ENCODE peak calls at places on chromosomes 2 and 18, in six cellular contexts. X is Peyer's patch, E is transverse colon, U is astrocyte of the spinal cord, V is fibroblast of lung, T is BE2C. Q is an unnamed sample.

GRCh38 chr2:181465686-181466375 is 8.6 kb downstream of the ITGA4 start:
- DNase-seq in E (no peak), X (no peak), U (peak; percentile 62), T (no peak), V (peak; percentile 71), Q (no peak)

GRCh38 chr18:57352761-57353136 is 392 bp downstream of the ST8SIA3 start:
- DNase-seq in X (no peak), T (peak; percentile 54), E (no peak), V (no peak), U (no peak), Q (no peak)

GRCh38 chr2:567865-568638 is 109.2 kb downstream of the TMEM18 start:
- DNase-seq in U (peak; percentile 64), T (no peak), V (no peak), X (no peak), E (no peak), Q (no peak)

GRCh38 chr2:98114643-98115355 is 27.8 kb downstream of the VWA3B start:
- DNase-seq in E (peak; percentile 22), T (no peak), V (no peak), X (no peak), U (no peak), Q (no peak)

GRCh38 chr2:151071382-151071781 is 190.3 kb downstream of the RBM43 start:
- DNase-seq in E (no peak), U (peak; percentile 24), T (peak; percentile 27), X (no peak), V (peak; percentile 54), Q (no peak)

GRCh38 chr18:76923485-76924085 is 101.2 kb downstream of the ZNF236 start:
- DNase-seq in U (peak; percentile 22), T (peak; percentile 45), V (peak; percentile 2), X (no peak), E (peak; percentile 20), Q (no peak)

GRCh38 chr2:133422946-133423345 is 145.3 kb downstream of the NCKAP5 start:
- DNase-seq in U (peak; percentile 64), V (peak; percentile 79), T (no peak), E (no peak), X (no peak), Q (no peak)

GRCh38 chr2:122251153-122251552 is 495.7 kb downstream of the TSN start:
- DNase-seq in E (no peak), T (no peak), U (no peak), X (no peak), V (no peak), Q (no peak)

GRCh38 chr18:58360324-58360723 is 268.6 kb downstream of the ALPK2 start:
- DNase-seq in X (no peak), U (no peak), V (peak; percentile 19), T (no peak), E (no peak), Q (no peak)

GRCh38 chr2:234308073-234308813 is 188.6 kb downstream of the ARL4C start:
- DNase-seq in V (peak; percentile 72), E (no peak), T (no peak), U (peak; percentile 72), X (no peak), Q (no peak)

GRCh38 chr18:2410688-2411087 is 160.6 kb downstream of the METTL4 start:
- DNase-seq in V (peak; percentile 75), T (no peak), U (peak; percentile 59), X (no peak), E (no peak), Q (no peak)

GRCh38 chr2:11248-11941 is 34.9 kb downstream of the FAM110C start:
- DNase-seq in U (peak; percentile 55), T (peak; percentile 61), X (no peak), E (peak; percentile 54), V (peak; percentile 4), Q (no peak)

GRCh38 chr18:79151191-79151590 is 82.0 kb downstream of the ATP9B start:
- DNase-seq in E (no peak), X (no peak), T (no peak), V (no peak), U (no peak), Q (no peak)

GRCh38 chr18:72808688-72809087 is 59.1 kb downstream of the NETO1 start:
- DNase-seq in T (no peak), E (no peak), V (no peak), X (no peak), U (no peak), Q (no peak)

GRCh38 chr2:215638687-215639086 is 202.8 kb upstream of the FN1 start:
- DNase-seq in U (no peak), E (no peak), X (no peak), T (no peak), V (no peak), Q (no peak)

GRCh38 chr18:77138270-77138669 is 5.7 kb upstream of the MBP start:
- DNase-seq in U (no peak), X (no peak), T (no peak), V (no peak), E (no peak), Q (no peak)

GRCh38 chr2:110903548-110903947 is 171.2 kb downstream of the ACOXL start:
- DNase-seq in V (no peak), X (no peak), E (peak; percentile 83), U (no peak), T (peak; percentile 63), Q (no peak)

GRCh38 chr2:619964-620363 is 57.2 kb downstream of the TMEM18 start:
- DNase-seq in X (no peak), U (no peak), E (no peak), V (no peak), T (no peak), Q (no peak)

GRCh38 chr2:157838442-157839161 is 37.5 kb downstream of the ACVR1 start:
- DNase-seq in X (no peak), E (peak; percentile 44), V (peak; percentile 88), T (peak; percentile 44), U (peak; percentile 88), Q (no peak)

GRCh38 chr2:205177505-205177904 is 504.8 kb upstream of the NRP2 start:
- DNase-seq in V (no peak), X (no peak), E (no peak), U (no peak), T (no peak), Q (no peak)

GRCh38 chr2:42046819-42047487 is 868 bp upstream of the PKDCC start:
- DNase-seq in V (peak; percentile 29), T (peak; percentile 52), U (no peak), E (no peak), X (no peak), Q (no peak)

GRCh38 chr2:29663266-29663665 is 258.1 kb downstream of the ALK start:
- DNase-seq in X (no peak), V (peak; percentile 77), T (no peak), U (peak; percentile 76), E (no peak), Q (no peak)

GRCh38 chr2:71605173-71605641 is 151.8 kb downstream of the DYSF start:
- DNase-seq in X (peak; percentile 3), E (no peak), T (no peak), V (no peak), U (no peak), Q (peak; percentile 1)

GRCh38 chr2:58240595-58240937 is 559 bp downstream of the FANCL start:
- DNase-seq in X (no peak), V (no peak), U (peak; percentile 30), E (no peak), T (no peak), Q (no peak)

GRCh38 chr2:58239243-58239642 is 1.9 kb downstream of the FANCL start:
- DNase-seq in X (no peak), V (no peak), E (no peak), U (no peak), T (no peak), Q (no peak)

GRCh38 chr2:58237741-58238140 is 3.4 kb downstream of the FANCL start:
- DNase-seq in T (no peak), V (no peak), U (no peak), X (no peak), E (no peak), Q (no peak)

GRCh38 chr2:58235988-58236387 is 5.1 kb downstream of the FANCL start:
- DNase-seq in E (no peak), T (no peak), U (no peak), X (no peak), V (no peak), Q (no peak)

DNA sequence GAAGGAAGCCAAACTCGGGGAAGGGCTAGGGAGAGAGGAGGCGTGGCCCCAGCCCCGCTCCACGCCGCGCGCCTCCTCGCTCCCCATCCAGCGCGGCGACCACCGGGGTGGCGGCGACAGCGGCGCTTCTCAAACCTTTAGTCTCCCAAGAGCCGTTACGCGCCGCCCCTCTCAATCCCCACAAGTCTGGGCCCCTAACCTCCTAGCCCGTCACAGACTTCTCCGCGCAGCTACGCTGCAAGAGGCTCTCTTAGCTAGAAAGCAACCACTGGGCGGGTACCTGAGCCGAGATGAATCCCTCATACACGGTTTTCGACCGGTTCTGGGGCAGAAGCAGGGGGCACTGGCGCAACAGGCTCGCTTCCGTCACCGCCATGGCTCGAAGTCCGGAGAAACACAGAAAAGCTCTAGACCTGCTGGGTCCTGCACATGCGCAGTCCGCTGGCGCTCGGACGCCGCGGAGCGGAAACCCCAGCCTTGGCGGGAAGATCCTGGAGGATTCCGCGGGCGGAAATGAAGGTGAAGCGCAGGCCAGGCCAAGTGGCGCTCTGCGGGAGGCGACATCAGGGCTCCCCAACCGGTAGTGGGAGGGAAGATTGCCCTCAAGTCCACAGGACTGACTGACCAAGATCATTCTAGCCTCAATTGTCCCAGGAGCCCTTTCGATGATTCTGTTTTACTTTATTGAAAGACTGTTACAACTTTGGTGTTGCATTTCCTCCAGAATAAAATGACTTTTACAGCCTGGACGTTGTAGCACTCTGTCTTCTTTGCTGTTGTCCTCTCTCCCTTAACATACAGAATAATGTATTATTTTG is at the start of gene FANCL:
- DNase-seq in X (peak; percentile 73), T (peak; percentile 87), U (peak; percentile 85), V (peak; percentile 77), E (peak; percentile 93), Q (peak; percentile 57)
- TF ChIP-seq CTCF in X (no peak), T (no peak), U (peak; percentile 5), V (no peak), E (no peak), Q (no peak)

GRCh38 chr2:127090281-127091128 is 16.4 kb downstream of the BIN1 start:
- DNase-seq in T (no peak), V (no peak), E (no peak), U (no peak), X (no peak), Q (no peak)
- TF ChIP-seq CTCF in T (no peak), V (no peak), E (no peak), U (no peak), X (no peak), Q (no peak)

GRCh38 chr18:59988098-59988706 is 88.4 kb downstream of the PMAIP1 start:
- DNase-seq in U (peak; percentile 68), V (peak; percentile 58), T (peak; percentile 32), E (peak; percentile 46), X (no peak), Q (no peak)
- TF ChIP-seq CTCF in U (peak; percentile 91), V (peak; percentile 94), T (peak; percentile 81), E (peak; percentile 81), X (peak; percentile 62), Q (peak; percentile 49)

DNA sequence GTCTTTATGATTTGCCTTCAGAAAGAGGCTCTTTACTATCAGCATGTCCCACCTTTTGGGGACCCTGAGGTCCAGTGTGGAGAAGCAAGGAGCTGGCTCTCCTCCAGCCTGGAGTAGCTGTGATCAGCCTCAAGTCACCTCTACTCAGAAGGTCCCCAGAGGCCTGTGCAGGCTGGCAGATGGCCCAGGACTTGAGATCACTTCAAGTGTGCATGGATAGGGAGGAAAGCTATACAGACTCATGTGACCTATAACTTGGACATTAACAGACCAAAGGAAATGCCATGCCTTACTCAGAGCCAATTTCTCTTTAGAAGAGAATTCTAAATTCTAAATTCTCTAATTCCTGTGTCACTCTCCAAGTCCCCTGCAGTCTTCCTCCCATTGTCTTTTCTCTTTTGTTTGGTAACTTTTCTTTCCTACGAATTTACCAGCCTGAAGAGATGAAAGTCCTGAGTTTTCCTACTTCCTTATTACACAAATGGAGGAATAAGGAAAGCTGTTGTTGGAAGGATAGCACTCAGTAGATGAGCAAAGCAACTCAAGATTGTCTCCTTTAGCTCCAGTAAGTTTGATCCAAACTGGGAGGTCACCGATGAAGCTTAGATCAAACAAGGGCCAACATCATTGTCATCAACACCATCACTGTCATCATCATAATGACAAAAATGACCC is 163.9 kb downstream of the GFPT1 start:
- DNase-seq in X (no peak), E (peak; percentile 30), T (peak; percentile 24), U (peak; percentile 56), V (peak; percentile 43), Q (no peak)
- TF ChIP-seq CTCF in X (no peak), E (no peak), T (no peak), U (no peak), V (no peak), Q (no peak)

Q was measured in omental fat pad.